ENCODE peak calls at places on chromosome 5, in eight cellular contexts. R is NCI-H1105 treated with DMSO at 0.1 percent for 48 hours; D is psoas muscle; J is CD8-positive, alpha-beta T cell; E is posterior cingulate gyrus; U is H4; F is stimulated activated CD8-positive, alpha-beta memory T cell treated with anti-CD3 and anti-CD28 coated beads, Interleukin-15, amount 100 ng/mL, for 24 hours; H is body of pancreas. C is an unnamed sample.

GRCh38 chr5:107665036-107665435 is 5.7 kb downstream of the EFNA5 start:
- DNase-seq in R (no peak), D (no peak), J (no peak), E (no peak), U (no peak), F (no peak), H (no peak), C (no peak)

GRCh38 chr5:129246088-129246487 is 151.5 kb downstream of the ISOC1 start:
- DNase-seq in R (no peak), D (no peak), J (no peak), E (no peak), U (no peak), F (no peak), H (no peak), C (no peak)

GRCh38 chr5:38463634-38464521 is 92.6 kb downstream of the LIFR start:
- DNase-seq in R (no peak), D (no peak), J (no peak), E (no peak), U (peak; percentile 67), F (no peak), H (no peak), C (no peak)

GRCh38 chr5:1300581-1301083 is 5.8 kb upstream of the TERT start:
- DNase-seq in R (no peak), D (no peak), J (peak; percentile 43), E (no peak), U (no peak), F (no peak), H (no peak), C (peak; percentile 21)

GRCh38 chr5:66306105-66306843 is 162.2 kb downstream of the SREK1 start:
- DNase-seq in R (peak; percentile 56), D (no peak), J (peak; percentile 50), E (peak; percentile 40), U (peak; percentile 61), F (no peak), H (peak; percentile 63), C (peak; percentile 42)

GRCh38 chr5:133756036-133756435 is 143.7 kb upstream of the FSTL4 start:
- DNase-seq in R (no peak), D (no peak), J (no peak), E (no peak), U (no peak), F (no peak), H (no peak), C (no peak)

GRCh38 chr5:84373506-84373905 is 11.2 kb downstream of the EDIL3 start:
- DNase-seq in R (no peak), D (no peak), J (no peak), E (no peak), U (no peak), F (no peak), H (no peak), C (no peak)

GRCh38 chr5:127844631-127845030 is 141.4 kb downstream of the CCDC192 start:
- DNase-seq in R (no peak), D (no peak), J (no peak), E (peak; percentile 64), U (peak; percentile 26), F (no peak), H (no peak), C (peak; percentile 76)

GRCh38 chr5:106493910-106494309 is 1176.8 kb downstream of the EFNA5 start:
- DNase-seq in R (no peak), D (no peak), J (no peak), E (no peak), U (no peak), F (no peak), H (no peak), C (no peak)

GRCh38 chr5:9898319-9898718 is 268.2 kb upstream of the TAS2R1 start:
- DNase-seq in R (no peak), D (no peak), J (no peak), E (peak; percentile 34), U (peak; percentile 56), F (no peak), H (peak; percentile 79), C (no peak)

GRCh38 chr5:37786855-37787254 is 53.0 kb downstream of the GDNF start:
- DNase-seq in R (no peak), D (no peak), J (no peak), E (no peak), U (peak; percentile 40), F (no peak), H (no peak), C (no peak)

GRCh38 chr5:42655982-42656660 is 100.5 kb upstream of the CCDC152 start:
- DNase-seq in R (no peak), D (no peak), J (no peak), E (no peak), U (no peak), F (no peak), H (no peak), C (no peak)

GRCh38 chr5:40384782-40385390 is 294.8 kb upstream of the PTGER4 start:
- DNase-seq in R (no peak), D (no peak), J (no peak), E (no peak), U (no peak), F (no peak), H (no peak), C (no peak)

GRCh38 chr5:88833371-88834107 is 49.4 kb downstream of the MEF2C start:
- DNase-seq in R (no peak), D (no peak), J (no peak), E (no peak), U (no peak), F (no peak), H (peak; percentile 24), C (peak; percentile 58)

GRCh38 chr5:44388504-44389409 is 463 bp downstream of the FGF10 start:
- DNase-seq in R (peak; percentile 20), D (peak; percentile 12), J (no peak), E (no peak), U (no peak), F (no peak), H (peak; percentile 60), C (no peak)

GRCh38 chr5:145587308-145588071 is 247.7 kb downstream of the PRELID2 start:
- DNase-seq in R (no peak), D (no peak), J (no peak), E (no peak), U (peak; percentile 58), F (no peak), H (no peak), C (no peak)

GRCh38 chr5:41598011-41598410 is 87.6 kb upstream of the PLCXD3 start:
- DNase-seq in R (no peak), D (no peak), J (no peak), E (no peak), U (no peak), F (no peak), H (no peak), C (no peak)

GRCh38 chr5:35820720-35821119 is 36.0 kb upstream of the IL7R start:
- DNase-seq in R (no peak), D (no peak), J (no peak), E (no peak), U (no peak), F (no peak), H (no peak), C (no peak)

GRCh38 chr5:135437796-135438560 is 9.2 kb downstream of the DCANP1 start:
- DNase-seq in R (peak; percentile 33), D (peak; percentile 82), J (no peak), E (no peak), U (peak; percentile 81), F (no peak), H (peak; percentile 56), C (peak; percentile 84)